ENCODE peak calls at places on chromosomes 11 and 22, in five cellular contexts. One of them, this sample, is unnamed.

GRCh38 chr22:27090595-27090994 is 433.2 kb downstream of the MIAT start:
- DNase-seq in sciatic nerve: no peak
- DNase-seq in epithelial cell of prostate: no peak
- DNase-seq in Right ventricle myocardium superior: no peak
- DNase-seq in RPMI7951: peak
- DNase-seq in this sample: no peak

GRCh38 chr11:65444314-65445051 is 21.9 kb downstream of the NEAT1 start:
- DNase-seq in epithelial cell of prostate: no peak
- DNase-seq in Right ventricle myocardium superior: no peak
- DNase-seq in RPMI7951: no peak
- DNase-seq in sciatic nerve: peak
- DNase-seq in this sample: no peak

GRCh38 chr11:12224537-12224893 is 114.1 kb downstream of the MICAL2 start:
- DNase-seq in RPMI7951: peak
- DNase-seq in sciatic nerve: peak
- DNase-seq in Right ventricle myocardium superior: peak
- DNase-seq in epithelial cell of prostate: no peak
- DNase-seq in this sample: peak

GRCh38 chr11:59787816-59788215 is 22.8 kb downstream of the MRPL16 start:
- DNase-seq in Right ventricle myocardium superior: no peak
- DNase-seq in epithelial cell of prostate: no peak
- DNase-seq in RPMI7951: peak
- DNase-seq in sciatic nerve: no peak
- DNase-seq in this sample: no peak

GRCh38 chr11:116329354-116330090 is 443.3 kb downstream of the BUD13 start:
- DNase-seq in epithelial cell of prostate: no peak
- DNase-seq in RPMI7951: no peak
- DNase-seq in sciatic nerve: no peak
- DNase-seq in Right ventricle myocardium superior: no peak
- DNase-seq in this sample: no peak

GRCh38 chr22:22422629-22423112 is 85.9 kb downstream of the ZNF280B start:
- DNase-seq in RPMI7951: peak
- DNase-seq in epithelial cell of prostate: no peak
- DNase-seq in Right ventricle myocardium superior: peak
- DNase-seq in sciatic nerve: peak
- DNase-seq in this sample: peak

GRCh38 chr11:22787565-22788162 is 41.9 kb downstream of the SVIP start:
- DNase-seq in RPMI7951: peak
- DNase-seq in Right ventricle myocardium superior: no peak
- DNase-seq in epithelial cell of prostate: no peak
- DNase-seq in sciatic nerve: no peak
- DNase-seq in this sample: no peak

GRCh38 chr11:19689281-19689975 is 23.2 kb upstream of the NAV2 start:
- DNase-seq in RPMI7951: no peak
- DNase-seq in Right ventricle myocardium superior: no peak
- DNase-seq in epithelial cell of prostate: no peak
- DNase-seq in sciatic nerve: no peak
- DNase-seq in this sample: no peak

GRCh38 chr22:19639610-19640135 is 74.6 kb upstream of the SEPTIN5 start:
- DNase-seq in sciatic nerve: peak
- DNase-seq in RPMI7951: no peak
- DNase-seq in epithelial cell of prostate: no peak
- DNase-seq in Right ventricle myocardium superior: no peak
- DNase-seq in this sample: no peak

GRCh38 chr11:122847437-122847836 is 9.1 kb downstream of the CRTAM start:
- DNase-seq in epithelial cell of prostate: no peak
- DNase-seq in Right ventricle myocardium superior: no peak
- DNase-seq in RPMI7951: no peak
- DNase-seq in sciatic nerve: no peak
- DNase-seq in this sample: no peak

GRCh38 chr11:27705873-27706820 is 5.9 kb upstream of the BDNF start:
- DNase-seq in sciatic nerve: no peak
- DNase-seq in Right ventricle myocardium superior: no peak
- DNase-seq in RPMI7951: peak
- DNase-seq in epithelial cell of prostate: no peak
- DNase-seq in this sample: no peak

GRCh38 chr11:63915961-63916836 is 765 bp downstream of the RCOR2 start:
- DNase-seq in epithelial cell of prostate: no peak
- DNase-seq in sciatic nerve: no peak
- DNase-seq in Right ventricle myocardium superior: peak
- DNase-seq in RPMI7951: no peak
- DNase-seq in this sample: no peak

GRCh38 chr22:49502126-49502826 is 325.4 kb downstream of the BRD1 start:
- DNase-seq in epithelial cell of prostate: no peak
- DNase-seq in RPMI7951: peak
- DNase-seq in sciatic nerve: no peak
- DNase-seq in Right ventricle myocardium superior: no peak
- DNase-seq in this sample: no peak

GRCh38 chr11:73729594-73730206 is 31.2 kb downstream of the RAB6A start:
- DNase-seq in RPMI7951: peak
- DNase-seq in epithelial cell of prostate: no peak
- DNase-seq in sciatic nerve: no peak
- DNase-seq in Right ventricle myocardium superior: no peak
- DNase-seq in this sample: no peak

GRCh38 chr11:8260202-8260996 is 3.3 kb downstream of the LMO1 start:
- DNase-seq in sciatic nerve: peak
- DNase-seq in RPMI7951: no peak
- DNase-seq in epithelial cell of prostate: no peak
- DNase-seq in Right ventricle myocardium superior: no peak
- DNase-seq in this sample: peak

GRCh38 chr22:24105018-24105360 is 76.3 kb upstream of the SUSD2 start:
- DNase-seq in sciatic nerve: no peak
- DNase-seq in RPMI7951: peak
- DNase-seq in epithelial cell of prostate: no peak
- DNase-seq in Right ventricle myocardium superior: no peak
- DNase-seq in this sample: peak

GRCh38 chr11:18853086-18853720 is 61.6 kb upstream of the PTPN5 start:
- DNase-seq in RPMI7951: peak
- DNase-seq in epithelial cell of prostate: no peak
- DNase-seq in Right ventricle myocardium superior: no peak
- DNase-seq in sciatic nerve: no peak
- DNase-seq in this sample: no peak

GRCh38 chr11:118791015-118791960 is at the start of gene DDX6:
- DNase-seq in RPMI7951: peak
- DNase-seq in Right ventricle myocardium superior: peak
- DNase-seq in epithelial cell of prostate: peak
- DNase-seq in sciatic nerve: peak
- DNase-seq in this sample: peak

GRCh38 chr11:78045851-78046485 is 17.7 kb upstream of the THRSP start:
- DNase-seq in RPMI7951: peak
- DNase-seq in epithelial cell of prostate: no peak
- DNase-seq in sciatic nerve: peak
- DNase-seq in Right ventricle myocardium superior: peak
- DNase-seq in this sample: peak

GRCh38 chr11:133163463-133164419 is 368.6 kb downstream of the OPCML start:
- DNase-seq in epithelial cell of prostate: no peak
- DNase-seq in RPMI7951: peak
- DNase-seq in Right ventricle myocardium superior: no peak
- DNase-seq in sciatic nerve: no peak
- DNase-seq in this sample: no peak

GRCh38 chr11:3949132-3949531 is 93.7 kb downstream of the STIM1 start:
- DNase-seq in Right ventricle myocardium superior: no peak
- DNase-seq in RPMI7951: no peak
- DNase-seq in sciatic nerve: no peak
- DNase-seq in epithelial cell of prostate: no peak
- DNase-seq in this sample: no peak

GRCh38 chr22:50728523-50728931 is 9.5 kb upstream of the ACR start:
- DNase-seq in RPMI7951: no peak
- DNase-seq in epithelial cell of prostate: no peak
- DNase-seq in Right ventricle myocardium superior: peak
- DNase-seq in sciatic nerve: peak
- DNase-seq in this sample: peak

GRCh38 chr22:39431821-39432251 is 25.0 kb upstream of the MGAT3 start:
- DNase-seq in RPMI7951: no peak
- DNase-seq in epithelial cell of prostate: no peak
- DNase-seq in sciatic nerve: no peak
- DNase-seq in Right ventricle myocardium superior: peak
- DNase-seq in this sample: no peak

GRCh38 chr11:70566768-70567530 is 168.6 kb downstream of the CTTN start:
- DNase-seq in RPMI7951: no peak
- DNase-seq in sciatic nerve: no peak
- DNase-seq in Right ventricle myocardium superior: peak
- DNase-seq in epithelial cell of prostate: no peak
- DNase-seq in this sample: peak

GRCh38 chr22:44129614-44129976 is 51.1 kb upstream of the PARVG start:
- DNase-seq in epithelial cell of prostate: no peak
- DNase-seq in sciatic nerve: peak
- DNase-seq in Right ventricle myocardium superior: no peak
- DNase-seq in RPMI7951: peak
- DNase-seq in this sample: no peak

GRCh38 chr11:23976776-23977380 is 520.0 kb upstream of the LUZP2 start:
- DNase-seq in RPMI7951: no peak
- DNase-seq in Right ventricle myocardium superior: no peak
- DNase-seq in sciatic nerve: no peak
- DNase-seq in epithelial cell of prostate: no peak
- DNase-seq in this sample: no peak

GRCh38 chr11:45005106-45005505 is 54.4 kb upstream of the TP53I11 start:
- DNase-seq in RPMI7951: no peak
- DNase-seq in epithelial cell of prostate: no peak
- DNase-seq in sciatic nerve: no peak
- DNase-seq in Right ventricle myocardium superior: no peak
- DNase-seq in this sample: no peak